ENCODE peak calls at places on chromosome 4, in nine cellular contexts. E is Right ventricle myocardium inferior; K is adipocyte; M is endodermal cell; A is HL-60; Y is effector CD4-positive, alpha-beta T cell; N is GM23248; B is stimulated activated CD4-positive, alpha-beta T cell treated with anti-CD3 and anti-CD28 coated beads, TNF-alpha, amount 100 ng/mL, for 1 hour; Z is GM03348. D is an unnamed sample.

GRCh38 chr4:42768125-42768748 is 111.3 kb upstream of the ATP8A1 start:
- DNase-seq in E (peak), K (no peak), M (peak), A (no peak), Y (no peak), N (no peak), B (no peak), Z (no peak), D (no peak)

GRCh38 chr4:4969298-4969697 is 50.0 kb downstream of the CYTL1 start:
- DNase-seq in E (no peak), K (no peak), M (no peak), A (no peak), Y (no peak), N (peak), B (no peak), Z (peak), D (no peak)

GRCh38 chr4:148214529-148215166 is 227.6 kb downstream of the NR3C2 start:
- DNase-seq in E (no peak), K (peak), M (no peak), A (no peak), Y (no peak), N (peak), B (no peak), Z (peak), D (no peak)

GRCh38 chr4:115770046-115770543 is 656.7 kb upstream of the NDST4 start:
- DNase-seq in E (no peak), K (no peak), M (no peak), A (no peak), Y (no peak), N (no peak), B (no peak), Z (no peak), D (no peak)

GRCh38 chr4:107519057-107519456 is 201.0 kb downstream of the PAPSS1 start:
- DNase-seq in E (no peak), K (peak), M (peak), A (no peak), Y (no peak), N (peak), B (no peak), Z (peak), D (no peak)

GRCh38 chr4:98692411-98692810 is 34.0 kb upstream of the TSPAN5 start:
- DNase-seq in E (no peak), K (no peak), M (no peak), A (no peak), Y (no peak), N (no peak), B (no peak), Z (no peak), D (no peak)

GRCh38 chr4:85717366-85717765 is 242.4 kb downstream of the ARHGAP24 start:
- DNase-seq in E (no peak), K (peak), M (no peak), A (no peak), Y (no peak), N (peak), B (no peak), Z (peak), D (no peak)

GRCh38 chr4:146495277-146495676 is 26.5 kb downstream of the SLC10A7 start:
- DNase-seq in E (no peak), K (peak), M (no peak), A (no peak), Y (no peak), N (peak), B (no peak), Z (peak), D (no peak)

GRCh38 chr4:54554339-54554990 is 103.3 kb upstream of the KIT start:
- DNase-seq in E (no peak), K (no peak), M (no peak), A (no peak), Y (no peak), N (no peak), B (no peak), Z (no peak), D (no peak)

GRCh38 chr4:156763511-156763910 is 208.1 kb downstream of the PDGFC start:
- DNase-seq in E (no peak), K (peak), M (no peak), A (no peak), Y (no peak), N (no peak), B (no peak), Z (no peak), D (no peak)

GRCh38 chr4:128061566-128062536 is 739 bp downstream of the LARP1B start:
- DNase-seq in E (peak), K (peak), M (peak), A (no peak), Y (peak), N (peak), B (peak), Z (peak), D (peak)

GRCh38 chr4:152310223-152310622 is 225.7 kb downstream of the FBXW7 start:
- DNase-seq in E (no peak), K (peak), M (no peak), A (no peak), Y (no peak), N (peak), B (no peak), Z (no peak), D (no peak)

GRCh38 chr4:156247470-156247869 is 293.8 kb upstream of the CTSO start:
- DNase-seq in E (no peak), K (no peak), M (no peak), A (no peak), Y (no peak), N (no peak), B (no peak), Z (no peak), D (no peak)

GRCh38 chr4:93152461-93152860 is 676.1 kb upstream of the ATOH1 start:
- DNase-seq in E (no peak), K (no peak), M (no peak), A (no peak), Y (no peak), N (no peak), B (no peak), Z (no peak), D (no peak)

GRCh38 chr4:73859614-73860088 is 6.6 kb downstream of the PF4V1 start:
- DNase-seq in E (no peak), K (peak), M (no peak), A (no peak), Y (no peak), N (peak), B (no peak), Z (peak), D (no peak)

GRCh38 chr4:150381026-150381425 is 200.9 kb upstream of the MAB21L2 start:
- DNase-seq in E (no peak), K (peak), M (no peak), A (no peak), Y (no peak), N (no peak), B (no peak), Z (no peak), D (no peak)

GRCh38 chr4:185204238-185204910 is 574 bp upstream of the CFAP97 start:
- DNase-seq in E (no peak), K (peak), M (no peak), A (no peak), Y (no peak), N (peak), B (no peak), Z (no peak), D (no peak)

GRCh38 chr4:9891740-9892139 is 110.3 kb downstream of the DRD5 start:
- DNase-seq in E (no peak), K (no peak), M (no peak), A (no peak), Y (no peak), N (no peak), B (no peak), Z (no peak), D (no peak)

GRCh38 chr4:151407466-151408379 is 1.3 kb upstream of the FHIP1A start:
- DNase-seq in E (peak), K (no peak), M (peak), A (peak), Y (no peak), N (no peak), B (no peak), Z (no peak), D (peak)

D was measured in CD8-positive, alpha-beta memory T cell.